ENCODE peak calls at places on chromosomes 2 and 18, in seven cellular contexts. D is nephron progenitor cell; S is activated effector memory CD4-positive, alpha-beta T cell treated with anti-CD3 and anti-CD28 coated beads, Interleukin-2, amount 50 U/mL, for 16 hours; C is CD8-positive, alpha-beta T cell; T is activated naive CD4-positive, alpha-beta T cell treated with anti-CD3 and anti-CD28 coated beads for 36 hours; J is stimulated activated naive CD4-positive, alpha-beta T cell; F is naive thymus-derived CD8-positive, alpha-beta T cell. U is an unnamed sample.

GRCh38 chr18:48842259-48843061 is 108.3 kb downstream of the SMAD7 start:
- DNase-seq in D (peak), S (peak), C (peak), T (peak), J (peak), F (peak), U (no peak)

GRCh38 chr2:100606740-100607343 is 44.0 kb downstream of the PDCL3 start:
- DNase-seq in D (peak), S (no peak), C (no peak), T (peak), J (peak), F (peak), U (peak)

GRCh38 chr2:191878576-191879298 is 31.8 kb upstream of the CAVIN2 start:
- DNase-seq in D (no peak), S (no peak), C (no peak), T (no peak), J (no peak), F (no peak), U (no peak)

GRCh38 chr2:121121661-121122060 is 163.3 kb downstream of the TFCP2L1 start:
- DNase-seq in D (no peak), S (no peak), C (no peak), T (no peak), J (no peak), F (no peak), U (no peak)

GRCh38 chr2:44763275-44763674 is 178.2 kb upstream of the SIX3 start:
- DNase-seq in D (no peak), S (no peak), C (no peak), T (no peak), J (no peak), F (no peak), U (no peak)

GRCh38 chr2:225334524-225334923 is 65.0 kb upstream of the NYAP2 start:
- DNase-seq in D (no peak), S (no peak), C (no peak), T (no peak), J (no peak), F (no peak), U (no peak)

GRCh38 chr18:21194871-21195771 is 46.9 kb upstream of the GREB1L start:
- DNase-seq in D (no peak), S (no peak), C (no peak), T (no peak), J (peak), F (no peak), U (no peak)

GRCh38 chr18:54149078-54149697 is 75.3 kb downstream of the MBD2 start:
- DNase-seq in D (no peak), S (peak), C (no peak), T (peak), J (no peak), F (no peak), U (no peak)

GRCh38 chr18:63346031-63346430 is 21.0 kb downstream of the KDSR start:
- DNase-seq in D (no peak), S (no peak), C (no peak), T (no peak), J (no peak), F (no peak), U (no peak)

GRCh38 chr2:216516730-216517350 is 18.2 kb downstream of the RPL37A start:
- DNase-seq in D (no peak), S (no peak), C (no peak), T (no peak), J (no peak), F (no peak), U (peak)

GRCh38 chr2:73983322-73984202 is 1.1 kb upstream of the TET3 start:
- DNase-seq in D (peak), S (no peak), C (no peak), T (peak), J (peak), F (peak), U (peak)

GRCh38 chr2:52141076-52141475 is 1109.1 kb upstream of the NRXN1 start:
- DNase-seq in D (no peak), S (no peak), C (no peak), T (no peak), J (no peak), F (no peak), U (no peak)

GRCh38 chr18:62617793-62618591 is 95.2 kb downstream of the ZCCHC2 start:
- DNase-seq in D (no peak), S (no peak), C (no peak), T (no peak), J (no peak), F (no peak), U (no peak)

GRCh38 chr2:153986488-153987229 is 114.9 kb downstream of the GALNT13 start:
- DNase-seq in D (no peak), S (no peak), C (no peak), T (no peak), J (no peak), F (no peak), U (no peak)

GRCh38 chr2:158179660-158180059 is 78.0 kb downstream of the UPP2 start:
- DNase-seq in D (no peak), S (no peak), C (no peak), T (no peak), J (no peak), F (no peak), U (no peak)

GRCh38 chr2:72917138-72917874 is at the start of gene EMX1:
- DNase-seq in D (peak), S (peak), C (peak), T (peak), J (peak), F (no peak), U (no peak)

GRCh38 chr18:58052960-58053359 is 8.9 kb downstream of the NEDD4L start:
- DNase-seq in D (no peak), S (no peak), C (no peak), T (no peak), J (no peak), F (no peak), U (no peak)

GRCh38 chr2:63023444-63023843 is 27.2 kb upstream of the OTX1 start:
- DNase-seq in D (no peak), S (no peak), C (no peak), T (no peak), J (no peak), F (no peak), U (peak)

GRCh38 chr2:71863338-71863737 is 284.3 kb downstream of the CYP26B1 start:
- DNase-seq in D (peak), S (no peak), C (no peak), T (no peak), J (no peak), F (no peak), U (no peak)

GRCh38 chr2:215653344-215654015 is 217.6 kb upstream of the FN1 start:
- DNase-seq in D (no peak), S (no peak), C (no peak), T (no peak), J (no peak), F (no peak), U (no peak)

GRCh38 chr18:21638822-21639221 is 26.7 kb downstream of the SNRPD1 start:
- DNase-seq in D (no peak), S (no peak), C (no peak), T (no peak), J (no peak), F (no peak), U (no peak)

GRCh38 chr2:46648141-46648742 is 168.9 kb downstream of the TMEM247 start:
- DNase-seq in D (no peak), S (no peak), C (no peak), T (no peak), J (no peak), F (no peak), U (no peak)

GRCh38 chr2:215529271-215529670 is 93.4 kb upstream of the FN1 start:
- DNase-seq in D (no peak), S (no peak), C (no peak), T (no peak), J (no peak), F (no peak), U (no peak)

GRCh38 chr2:20629181-20629580 is 21.7 kb downstream of the HS1BP3 start:
- DNase-seq in D (no peak), S (no peak), C (no peak), T (no peak), J (no peak), F (no peak), U (no peak)

GRCh38 chr2:40027968-40028367 is 248.9 kb upstream of the THUMPD2 start:
- DNase-seq in D (no peak), S (no peak), C (no peak), T (no peak), J (no peak), F (no peak), U (no peak)

GRCh38 chr18:74598350-74599001 is 806 bp downstream of the ZNF407 start:
- DNase-seq in D (peak), S (peak), C (peak), T (peak), J (peak), F (peak), U (peak)

GRCh38 chr2:197889041-197889440 is 84.6 kb downstream of the PLCL1 start:
- DNase-seq in D (no peak), S (no peak), C (no peak), T (peak), J (peak), F (no peak), U (peak)

GRCh38 chr18:5197032-5197434 is at the start of gene AKAIN1:
- DNase-seq in D (peak), S (no peak), C (no peak), T (peak), J (peak), F (peak), U (peak)

GRCh38 chr2:238670341-238670681 is 177.6 kb upstream of the TWIST2 start:
- DNase-seq in D (no peak), S (no peak), C (no peak), T (peak), J (no peak), F (no peak), U (no peak)